ENCODE peak calls at places on chromosomes 5 and 9, in five cellular contexts. J, T, Q, Y and R are unnamed samples.

GRCh38 chr9:133037775-133038174 is 7.0 kb downstream of the GTF3C5 start:
- DNase-seq in T (no peak), Q (no peak), J (no peak), Y (no peak), R (no peak)

GRCh38 chr9:121269030-121269887 is 1.3 kb downstream of the GSN start:
- DNase-seq in J (no peak), Y (no peak), Q (no peak), T (no peak), R (no peak)

GRCh38 chr9:78548666-78549065 is 251.7 kb downstream of the PSAT1 start:
- DNase-seq in Q (no peak), J (no peak), T (no peak), Y (no peak), R (no peak)

GRCh38 chr9:76255781-76256455 is 138.3 kb downstream of the RFK start:
- DNase-seq in Q (no peak), T (no peak), J (peak; percentile 99), Y (no peak), R (no peak)

GRCh38 chr9:95090871-95091573 is 226.5 kb downstream of the FANCC start:
- DNase-seq in T (no peak), Q (no peak), J (no peak), Y (no peak), R (no peak)

GRCh38 chr5:109743770-109744212 is 54.1 kb downstream of the MAN2A1 start:
- DNase-seq in Q (no peak), J (peak; percentile 94), T (peak; percentile 6), Y (no peak), R (no peak)

GRCh38 chr5:144712090-144712489 is 541.4 kb downstream of the KCTD16 start:
- DNase-seq in J (no peak), Q (no peak), T (no peak), Y (no peak), R (no peak)

GRCh38 chr5:129836321-129836720 is 67.9 kb upstream of the CHSY3 start:
- DNase-seq in T (no peak), Y (no peak), Q (no peak), J (no peak), R (no peak)

GRCh38 chr9:70614786-70615565 is 200.5 kb upstream of the KLF9 start:
- DNase-seq in Q (peak; percentile 65), J (no peak), T (no peak), Y (no peak), R (no peak)

GRCh38 chr9:88388203-88388885 is at the start of gene SPIN1:
- DNase-seq in Y (peak; percentile 98), T (peak; percentile 35), Q (peak; percentile 77), J (no peak), R (peak; percentile 73)

GRCh38 chr5:80796861-80797260 is 142.1 kb upstream of the DHFR start:
- DNase-seq in Y (no peak), J (no peak), Q (no peak), T (no peak), R (no peak)

GRCh38 chr5:142421625-142422397 is 97.0 kb upstream of the SPRY4 start:
- DNase-seq in Y (no peak), T (no peak), J (no peak), Q (no peak), R (no peak)

GRCh38 chr9:129403743-129404620 is 216.9 kb downstream of the C9orf50 start:
- DNase-seq in Y (no peak), J (no peak), Q (no peak), T (no peak), R (no peak)

GRCh38 chr5:11520241-11520929 is 383.9 kb downstream of the CTNND2 start:
- DNase-seq in T (no peak), J (no peak), Y (no peak), Q (no peak), R (no peak)

GRCh38 chr9:125906144-125906543 is 159.0 kb downstream of the PBX3 start:
- DNase-seq in Y (no peak), J (no peak), T (no peak), Q (no peak), R (no peak)

GRCh38 chr9:100884518-100884917 is 144.0 kb upstream of the PLPPR1 start:
- DNase-seq in T (no peak), Y (no peak), Q (peak; percentile 8), J (no peak), R (no peak)

GRCh38 chr5:87252283-87252605 is 15.4 kb upstream of the RASA1 start:
- DNase-seq in T (no peak), Y (no peak), Q (no peak), J (no peak), R (peak; percentile 36)

GRCh38 chr9:12680757-12681156 is 12.4 kb upstream of the TYRP1 start:
- DNase-seq in Q (no peak), Y (no peak), T (no peak), J (no peak), R (no peak)

GRCh38 chr5:56740000-56740399 is 75.3 kb upstream of the MAP3K1 start:
- DNase-seq in T (no peak), Y (no peak), Q (no peak), J (no peak), R (no peak)

GRCh38 chr5:153267506-153267905 is 223.0 kb upstream of the GRIA1 start:
- DNase-seq in Y (no peak), Q (no peak), J (no peak), T (no peak), R (no peak)

GRCh38 chr9:116888066-116888465 is 201.0 kb downstream of the TRIM32 start:
- DNase-seq in Y (no peak), J (no peak), Q (no peak), T (no peak), R (no peak)